ENCODE peak calls at places on chromosomes 13 and 19, in six cellular contexts. J, S, P, D, K and L are unnamed samples.

GRCh38 chr13:51148952-51149573 is 38.0 kb upstream of the C13orf42 start:
- DNase-seq in J (no peak), S (no peak), P (peak; percentile 41), D (peak; percentile 62), K (peak; percentile 28), L (no peak)

GRCh38 chr19:13835791-13836723 is 40.8 kb downstream of the ZSWIM4 start:
- DNase-seq in J (no peak), S (no peak), P (peak; percentile 66), D (no peak), K (peak; percentile 50), L (no peak)

GRCh38 chr19:45217193-45217956 is 27.8 kb downstream of the EXOC3L2 start:
- DNase-seq in J (no peak), S (no peak), P (no peak), D (peak; percentile 30), K (no peak), L (no peak)

GRCh38 chr13:113044431-113045114 is 61.0 kb upstream of the F7 start:
- DNase-seq in J (no peak), S (no peak), P (no peak), D (no peak), K (no peak), L (no peak)

GRCh38 chr19:46860846-46861690 is at the start of gene ARHGAP35:
- DNase-seq in J (no peak), S (no peak), P (no peak), D (peak; percentile 70), K (peak; percentile 30), L (peak; percentile 76)

GRCh38 chr13:62564770-62565169 is 1149.1 kb upstream of the PCDH20 start:
- DNase-seq in J (no peak), S (no peak), P (no peak), D (no peak), K (no peak), L (no peak)

GRCh38 chr13:26482451-26483197 is 74.9 kb upstream of the WASF3 start:
- DNase-seq in J (peak; percentile 78), S (peak; percentile 72), P (peak; percentile 66), D (peak; percentile 76), K (peak; percentile 62), L (peak; percentile 73)

GRCh38 chr19:5587071-5587455 is 19.3 kb upstream of the TINCR start:
- DNase-seq in J (no peak), S (no peak), P (no peak), D (no peak), K (no peak), L (no peak)

GRCh38 chr13:112760931-112761330 is 71.1 kb downstream of the ATP11A start:
- DNase-seq in J (no peak), S (no peak), P (no peak), D (no peak), K (no peak), L (no peak)

GRCh38 chr13:101453784-101454201 is 1.3 kb downstream of the ITGBL1 start:
- DNase-seq in J (no peak), S (no peak), P (no peak), D (no peak), K (no peak), L (no peak)

GRCh38 chr13:110265341-110265681 is 41.6 kb downstream of the COL4A1 start:
- DNase-seq in J (no peak), S (no peak), P (no peak), D (no peak), K (peak; percentile 34), L (no peak)

GRCh38 chr13:22090114-22090513 is 419.2 kb downstream of the FGF9 start:
- DNase-seq in J (no peak), S (no peak), P (no peak), D (no peak), K (no peak), L (no peak)

GRCh38 chr13:33634526-33635111 is 183.3 kb upstream of the RFC3 start:
- DNase-seq in J (no peak), S (no peak), P (no peak), D (no peak), K (no peak), L (no peak)
- TF ChIP-seq CTCF in J (no peak), S (no peak), P (no peak), D (no peak), K (no peak), L (no peak)

DNA sequence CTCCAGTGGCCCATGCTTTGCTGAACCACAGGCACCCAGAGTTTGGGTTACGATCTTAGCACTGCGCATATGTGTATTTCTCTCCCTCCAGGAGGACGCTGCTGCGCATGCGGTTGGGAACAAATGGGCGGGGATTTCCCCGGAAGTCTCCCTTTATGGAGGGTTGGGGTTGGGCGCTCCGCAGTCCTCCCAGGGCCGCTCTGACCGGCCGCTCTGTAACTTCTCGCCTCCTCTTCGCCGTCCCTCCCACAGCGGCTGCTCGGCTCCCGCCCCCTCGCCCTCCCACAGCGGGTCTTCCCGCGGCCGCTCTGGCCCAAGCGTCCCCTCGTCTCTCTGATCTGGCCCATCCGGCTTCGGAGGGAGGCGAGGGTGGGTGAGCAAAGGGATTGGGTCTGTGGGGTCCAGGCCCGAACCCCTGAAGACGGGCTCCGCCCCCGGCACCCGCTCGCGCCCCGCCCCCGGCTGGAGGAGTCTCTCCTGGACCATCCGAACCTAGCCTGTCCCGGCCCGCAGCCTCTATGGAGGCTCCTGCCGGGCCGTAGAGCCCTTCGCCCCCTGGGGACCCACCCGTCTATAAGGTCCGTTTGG is at the start of gene MEGF8:
- DNase-seq in J (peak; percentile 98), S (peak; percentile 94), P (peak; percentile 98), D (peak; percentile 99), K (peak; percentile 98), L (peak; percentile 98)
- TF ChIP-seq CTCF in J (no peak), S (no peak), P (peak; percentile 89), D (peak; percentile 96), K (peak; percentile 89), L (peak; percentile 58)

GRCh38 chr19:16157601-16158000 is 14.1 kb downstream of the HSH2D start:
- DNase-seq in J (no peak), S (no peak), P (no peak), D (no peak), K (no peak), L (no peak)

GRCh38 chr19:16159655-16160054 is 13.7 kb downstream of the CIB3 start:
- DNase-seq in J (no peak), S (no peak), P (no peak), D (no peak), K (no peak), L (no peak)

GRCh38 chr19:16154557-16154956 is 11.1 kb downstream of the HSH2D start:
- DNase-seq in J (no peak), S (no peak), P (no peak), D (no peak), K (no peak), L (no peak)

GRCh38 chr19:16155128-16155527 is 11.6 kb downstream of the HSH2D start:
- DNase-seq in J (no peak), S (no peak), P (no peak), D (no peak), K (no peak), L (no peak)

GRCh38 chr19:16156904-16157303 is 13.4 kb downstream of the HSH2D start:
- DNase-seq in J (no peak), S (no peak), P (no peak), D (no peak), K (no peak), L (no peak)
- TF ChIP-seq CTCF in J (no peak), S (no peak), P (no peak), D (no peak), K (no peak), L (no peak)

GRCh38 chr19:11457115-11457514 is 21.7 kb downstream of the PRKCSH start:
- DNase-seq in J (no peak), S (no peak), P (no peak), D (peak; percentile 45), K (no peak), L (no peak)

GRCh38 chr19:11457831-11458230 is 22.4 kb downstream of the PRKCSH start:
- DNase-seq in J (no peak), S (no peak), P (no peak), D (no peak), K (no peak), L (no peak)

GRCh38 chr19:11458236-11458900 is 22.5 kb downstream of the ELAVL3 start:
- DNase-seq in J (no peak), S (no peak), P (no peak), D (no peak), K (no peak), L (no peak)

GRCh38 chr19:11461453-11461852 is 19.4 kb downstream of the ELAVL3 start:
- DNase-seq in J (no peak), S (no peak), P (no peak), D (no peak), K (no peak), L (no peak)

DNA sequence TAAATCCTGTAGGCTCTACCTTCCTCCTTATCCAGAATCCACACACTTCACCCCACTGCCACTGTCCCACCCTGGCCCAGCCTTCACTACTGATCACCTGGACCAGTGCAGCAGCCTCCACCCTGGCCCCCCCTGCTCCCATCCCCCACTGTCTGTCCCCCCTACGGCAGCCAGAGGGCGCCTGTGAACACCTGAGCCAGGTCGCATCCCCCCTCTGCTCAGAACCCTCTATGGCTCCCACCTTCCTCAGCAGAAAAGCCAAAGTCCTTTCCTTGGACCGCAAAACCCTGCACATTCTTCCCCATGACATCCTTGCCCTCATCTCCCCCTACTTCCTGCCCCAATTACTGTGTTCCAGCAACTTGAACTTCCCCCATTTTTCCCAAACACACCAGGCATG is 20.6 kb downstream of the ELAVL3 start:
- DNase-seq in J (no peak), S (no peak), P (no peak), D (no peak), K (no peak), L (no peak)
- TF ChIP-seq CTCF in J (no peak), S (no peak), P (peak; percentile 25), D (peak; percentile 21), K (no peak), L (no peak)